ENCODE peak calls at places on chromosomes 2 and 18, in six cellular contexts. One of them, this sample, is unnamed.

GRCh38 chr2:223995569-223995968 is 38.3 kb downstream of the MRPL44 start:
- DNase-seq in RWPE2: no peak
- DNase-seq in tibial artery: no peak
- DNase-seq in stomach: no peak
- DNase-seq in CD8-positive, alpha-beta T cell: no peak
- DNase-seq in sigmoid colon: no peak
- DNase-seq in this sample: no peak

GRCh38 chr2:6412533-6413085 is 453.1 kb downstream of the CMPK2 start:
- DNase-seq in RWPE2: no peak
- DNase-seq in tibial artery: no peak
- DNase-seq in stomach: no peak
- DNase-seq in CD8-positive, alpha-beta T cell: no peak
- DNase-seq in sigmoid colon: no peak
- DNase-seq in this sample: no peak

GRCh38 chr2:196399736-196400691 is 228.6 kb upstream of the STK17B start:
- DNase-seq in RWPE2: peak; percentile 50
- DNase-seq in tibial artery: no peak
- DNase-seq in stomach: no peak
- DNase-seq in CD8-positive, alpha-beta T cell: no peak
- DNase-seq in sigmoid colon: no peak
- DNase-seq in this sample: no peak

GRCh38 chr2:175804130-175804529 is 197.9 kb downstream of the LNPK start:
- DNase-seq in RWPE2: no peak
- DNase-seq in tibial artery: no peak
- DNase-seq in stomach: no peak
- DNase-seq in CD8-positive, alpha-beta T cell: no peak
- DNase-seq in sigmoid colon: no peak
- DNase-seq in this sample: no peak

GRCh38 chr2:191036365-191036764 is 22.4 kb upstream of the STAT1 start:
- DNase-seq in RWPE2: no peak
- DNase-seq in tibial artery: no peak
- DNase-seq in stomach: no peak
- DNase-seq in CD8-positive, alpha-beta T cell: no peak
- DNase-seq in sigmoid colon: no peak
- DNase-seq in this sample: no peak

GRCh38 chr2:176118606-176119370 is 2.2 kb downstream of the HOXD10 start:
- DNase-seq in RWPE2: no peak
- DNase-seq in tibial artery: no peak
- DNase-seq in stomach: no peak
- DNase-seq in CD8-positive, alpha-beta T cell: no peak
- DNase-seq in sigmoid colon: no peak
- DNase-seq in this sample: no peak

GRCh38 chr2:165277860-165278656 is 38.8 kb downstream of the SCN2A start:
- DNase-seq in RWPE2: no peak
- DNase-seq in tibial artery: no peak
- DNase-seq in stomach: no peak
- DNase-seq in CD8-positive, alpha-beta T cell: no peak
- DNase-seq in sigmoid colon: no peak
- DNase-seq in this sample: no peak

GRCh38 chr2:101478561-101479001 is 3.7 kb upstream of the RFX8 start:
- DNase-seq in RWPE2: no peak
- DNase-seq in tibial artery: no peak
- DNase-seq in stomach: no peak
- DNase-seq in CD8-positive, alpha-beta T cell: no peak
- DNase-seq in sigmoid colon: no peak
- DNase-seq in this sample: no peak

GRCh38 chr18:24611075-24611474 is 150.6 kb downstream of the HRH4 start:
- DNase-seq in RWPE2: no peak
- DNase-seq in tibial artery: no peak
- DNase-seq in stomach: no peak
- DNase-seq in CD8-positive, alpha-beta T cell: no peak
- DNase-seq in sigmoid colon: no peak
- DNase-seq in this sample: no peak

GRCh38 chr2:234290196-234290595 is 206.7 kb downstream of the ARL4C start:
- DNase-seq in RWPE2: no peak
- DNase-seq in tibial artery: no peak
- DNase-seq in stomach: no peak
- DNase-seq in CD8-positive, alpha-beta T cell: no peak
- DNase-seq in sigmoid colon: no peak
- DNase-seq in this sample: no peak

GRCh38 chr2:97011977-97012569 is 25.7 kb upstream of the FAM178B start:
- DNase-seq in RWPE2: no peak
- DNase-seq in tibial artery: no peak
- DNase-seq in stomach: no peak
- DNase-seq in CD8-positive, alpha-beta T cell: no peak
- DNase-seq in sigmoid colon: no peak
- DNase-seq in this sample: peak; percentile 18

GRCh38 chr2:79040967-79041582 is 15.6 kb downstream of the REG3G start:
- DNase-seq in RWPE2: no peak
- DNase-seq in tibial artery: no peak
- DNase-seq in stomach: no peak
- DNase-seq in CD8-positive, alpha-beta T cell: no peak
- DNase-seq in sigmoid colon: no peak
- DNase-seq in this sample: no peak

GRCh38 chr2:99694331-99694730 is 204.5 kb upstream of the REV1 start:
- DNase-seq in RWPE2: no peak
- DNase-seq in tibial artery: no peak
- DNase-seq in stomach: no peak
- DNase-seq in CD8-positive, alpha-beta T cell: no peak
- DNase-seq in sigmoid colon: no peak
- DNase-seq in this sample: no peak

GRCh38 chr2:99695121-99695773 is 205.4 kb upstream of the REV1 start:
- DNase-seq in RWPE2: no peak
- DNase-seq in tibial artery: no peak
- DNase-seq in stomach: no peak
- DNase-seq in CD8-positive, alpha-beta T cell: no peak
- DNase-seq in sigmoid colon: no peak
- DNase-seq in this sample: no peak

GRCh38 chr2:99697811-99698568 is 208.2 kb upstream of the REV1 start:
- DNase-seq in RWPE2: no peak
- DNase-seq in tibial artery: peak; percentile 70
- DNase-seq in stomach: no peak
- DNase-seq in CD8-positive, alpha-beta T cell: no peak
- DNase-seq in sigmoid colon: no peak
- DNase-seq in this sample: no peak

GRCh38 chr2:99698896-99699295 is 209.1 kb upstream of the REV1 start:
- DNase-seq in RWPE2: no peak
- DNase-seq in tibial artery: no peak
- DNase-seq in stomach: no peak
- DNase-seq in CD8-positive, alpha-beta T cell: no peak
- DNase-seq in sigmoid colon: no peak
- DNase-seq in this sample: no peak

DNA sequence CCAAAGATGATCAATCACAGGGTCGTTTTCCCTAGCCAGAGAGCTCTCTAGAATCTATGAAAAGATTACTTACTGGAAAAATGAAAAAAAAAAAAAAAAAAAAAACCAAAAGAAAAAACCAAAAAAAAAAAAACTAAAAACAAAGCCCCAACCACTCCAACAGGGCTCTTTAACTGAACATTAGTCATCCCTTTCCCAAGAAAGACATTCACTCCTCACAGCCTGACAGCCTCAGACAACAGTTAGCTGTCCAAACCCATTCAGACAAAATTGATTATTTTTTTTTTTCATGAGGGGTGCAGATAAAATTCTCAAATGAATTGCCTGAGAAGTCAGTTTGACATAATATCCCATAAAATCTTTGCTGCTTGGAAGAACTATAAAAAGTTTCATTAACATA is 206.0 kb upstream of the REV1 start:
- DNase-seq in RWPE2: no peak
- DNase-seq in tibial artery: no peak
- DNase-seq in stomach: no peak
- DNase-seq in CD8-positive, alpha-beta T cell: no peak
- DNase-seq in sigmoid colon: no peak
- DNase-seq in this sample: no peak
- H3K9me3 ChIP-seq in RWPE2: no peaks in the 10 kb centered on the region
- H3K9me3 ChIP-seq in tibial artery: no peaks in the 10 kb centered on the region
- H3K9me3 ChIP-seq in stomach: no peaks in the 10 kb centered on the region
- H3K9me3 ChIP-seq in CD8-positive, alpha-beta T cell: no peaks in the 10 kb centered on the region
- H3K9me3 ChIP-seq in sigmoid colon: no peaks in the 10 kb centered on the region
- H3K9me3 ChIP-seq in this sample: no peaks in the 10 kb centered on the region

GRCh38 chr2:41870257-41870570 is 177.6 kb upstream of the PKDCC start:
- DNase-seq in RWPE2: no peak
- DNase-seq in tibial artery: no peak
- DNase-seq in stomach: no peak
- DNase-seq in CD8-positive, alpha-beta T cell: no peak
- DNase-seq in sigmoid colon: no peak
- DNase-seq in this sample: no peak
- H3K27ac ChIP-seq in RWPE2: no peak overlapping the region
- H3K27ac ChIP-seq in tibial artery: no peak overlapping the region
- H3K27ac ChIP-seq in stomach: no peak overlapping the region
- H3K27ac ChIP-seq in CD8-positive, alpha-beta T cell: no peak overlapping the region
- H3K27ac ChIP-seq in sigmoid colon: no peak overlapping the region
- H3K27ac ChIP-seq in this sample: no peak overlapping the region

DNA sequence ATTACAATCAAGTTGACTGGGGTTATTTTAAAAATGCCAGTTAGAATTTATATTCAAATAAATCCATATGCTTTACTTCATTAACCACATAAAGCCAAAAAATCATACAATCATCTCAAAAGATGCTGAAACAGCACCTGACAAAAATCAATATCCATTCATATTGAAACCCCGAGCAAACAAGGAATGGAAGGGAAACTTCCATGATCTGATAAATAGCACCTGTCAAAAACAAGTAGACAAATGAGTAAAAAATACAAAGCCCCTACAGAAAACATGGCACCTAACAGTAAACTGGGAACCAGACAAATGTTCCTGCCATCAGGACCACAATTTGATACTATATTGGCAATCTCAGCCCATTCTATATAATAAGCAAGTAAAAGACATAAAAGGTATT is 227.5 kb downstream of the HDAC4 start:
- DNase-seq in RWPE2: no peak
- DNase-seq in tibial artery: no peak
- DNase-seq in stomach: no peak
- DNase-seq in CD8-positive, alpha-beta T cell: no peak
- DNase-seq in sigmoid colon: no peak
- DNase-seq in this sample: no peak
- H3K9me3 ChIP-seq in RWPE2: peaks cover 7% of the 10 kb centered on the region
- H3K9me3 ChIP-seq in tibial artery: peaks cover 40% of the 10 kb centered on the region
- H3K9me3 ChIP-seq in stomach: peaks cover 4% of the 10 kb centered on the region
- H3K9me3 ChIP-seq in CD8-positive, alpha-beta T cell: peaks cover 26% of the 10 kb centered on the region
- H3K9me3 ChIP-seq in sigmoid colon: no peaks in the 10 kb centered on the region
- H3K9me3 ChIP-seq in this sample: peaks cover 15% of the 10 kb centered on the region

GRCh38 chr2:56450083-56450482 is 266.3 kb downstream of the CCDC85A start:
- DNase-seq in RWPE2: no peak
- DNase-seq in tibial artery: no peak
- DNase-seq in stomach: no peak
- DNase-seq in CD8-positive, alpha-beta T cell: no peak
- DNase-seq in sigmoid colon: no peak
- DNase-seq in this sample: no peak

GRCh38 chr2:56448999-56449431 is 265.2 kb downstream of the CCDC85A start:
- DNase-seq in RWPE2: peak; percentile 45
- DNase-seq in tibial artery: no peak
- DNase-seq in stomach: peak; percentile 82
- DNase-seq in CD8-positive, alpha-beta T cell: no peak
- DNase-seq in sigmoid colon: no peak
- DNase-seq in this sample: no peak

GRCh38 chr2:56448403-56448998 is 264.7 kb downstream of the CCDC85A start:
- DNase-seq in RWPE2: no peak
- DNase-seq in tibial artery: no peak
- DNase-seq in stomach: no peak
- DNase-seq in CD8-positive, alpha-beta T cell: no peak
- DNase-seq in sigmoid colon: no peak
- DNase-seq in this sample: no peak

GRCh38 chr2:56450772-56451171 is 267.0 kb downstream of the CCDC85A start:
- DNase-seq in RWPE2: no peak
- DNase-seq in tibial artery: no peak
- DNase-seq in stomach: no peak
- DNase-seq in CD8-positive, alpha-beta T cell: no peak
- DNase-seq in sigmoid colon: no peak
- DNase-seq in this sample: no peak

DNA sequence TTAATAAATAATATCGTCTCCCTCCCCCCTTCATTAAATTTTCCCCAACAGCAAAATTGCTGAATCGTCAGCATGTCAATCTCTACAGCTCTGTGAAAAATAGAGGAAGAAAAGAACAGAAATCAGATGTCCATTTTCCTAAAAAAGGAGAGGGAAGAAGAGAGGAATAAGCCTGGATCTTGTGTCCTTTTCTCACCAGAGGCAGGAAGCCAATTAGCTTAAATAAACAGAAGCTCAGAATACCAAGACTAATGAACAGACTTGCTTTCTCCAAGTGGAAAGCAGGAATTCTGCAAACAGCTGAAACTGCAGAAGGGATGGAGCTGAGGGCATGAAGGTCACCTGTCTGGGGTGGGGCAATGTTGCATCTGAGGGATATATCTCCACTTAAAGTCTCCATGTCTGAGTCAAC is 265.7 kb downstream of the CCDC85A start:
- DNase-seq in RWPE2: no peak
- DNase-seq in tibial artery: no peak
- DNase-seq in stomach: no peak
- DNase-seq in CD8-positive, alpha-beta T cell: no peak
- DNase-seq in sigmoid colon: no peak
- DNase-seq in this sample: no peak
- H3K27ac ChIP-seq in RWPE2: no peak overlapping the region
- H3K27ac ChIP-seq in tibial artery: no peak overlapping the region
- H3K27ac ChIP-seq in stomach: no peak overlapping the region
- H3K27ac ChIP-seq in CD8-positive, alpha-beta T cell: no peak overlapping the region
- H3K27ac ChIP-seq in sigmoid colon: no peak overlapping the region
- H3K27ac ChIP-seq in this sample: no peak overlapping the region

GRCh38 chr2:89780318-89780717 is 1088.8 kb downstream of the RPIA start:
- DNase-seq in RWPE2: no peak
- DNase-seq in tibial artery: no peak
- DNase-seq in stomach: no peak
- DNase-seq in CD8-positive, alpha-beta T cell: no peak
- DNase-seq in sigmoid colon: no peak
- DNase-seq in this sample: no peak

GRCh38 chr2:89775885-89776284 is 1084.4 kb downstream of the RPIA start:
- DNase-seq in RWPE2: no peak
- DNase-seq in tibial artery: no peak
- DNase-seq in stomach: no peak
- DNase-seq in CD8-positive, alpha-beta T cell: no peak
- DNase-seq in sigmoid colon: no peak
- DNase-seq in this sample: no peak
- H3K9me3 ChIP-seq in RWPE2: peaks cover 19% of the 10 kb centered on the region
- H3K9me3 ChIP-seq in tibial artery: peaks cover 59% of the 10 kb centered on the region
- H3K9me3 ChIP-seq in stomach: peaks cover 78% of the 10 kb centered on the region
- H3K9me3 ChIP-seq in CD8-positive, alpha-beta T cell: peaks cover 18% of the 10 kb centered on the region
- H3K9me3 ChIP-seq in sigmoid colon: no peaks in the 10 kb centered on the region
- H3K9me3 ChIP-seq in this sample: peaks cover 39% of the 10 kb centered on the region

DNA sequence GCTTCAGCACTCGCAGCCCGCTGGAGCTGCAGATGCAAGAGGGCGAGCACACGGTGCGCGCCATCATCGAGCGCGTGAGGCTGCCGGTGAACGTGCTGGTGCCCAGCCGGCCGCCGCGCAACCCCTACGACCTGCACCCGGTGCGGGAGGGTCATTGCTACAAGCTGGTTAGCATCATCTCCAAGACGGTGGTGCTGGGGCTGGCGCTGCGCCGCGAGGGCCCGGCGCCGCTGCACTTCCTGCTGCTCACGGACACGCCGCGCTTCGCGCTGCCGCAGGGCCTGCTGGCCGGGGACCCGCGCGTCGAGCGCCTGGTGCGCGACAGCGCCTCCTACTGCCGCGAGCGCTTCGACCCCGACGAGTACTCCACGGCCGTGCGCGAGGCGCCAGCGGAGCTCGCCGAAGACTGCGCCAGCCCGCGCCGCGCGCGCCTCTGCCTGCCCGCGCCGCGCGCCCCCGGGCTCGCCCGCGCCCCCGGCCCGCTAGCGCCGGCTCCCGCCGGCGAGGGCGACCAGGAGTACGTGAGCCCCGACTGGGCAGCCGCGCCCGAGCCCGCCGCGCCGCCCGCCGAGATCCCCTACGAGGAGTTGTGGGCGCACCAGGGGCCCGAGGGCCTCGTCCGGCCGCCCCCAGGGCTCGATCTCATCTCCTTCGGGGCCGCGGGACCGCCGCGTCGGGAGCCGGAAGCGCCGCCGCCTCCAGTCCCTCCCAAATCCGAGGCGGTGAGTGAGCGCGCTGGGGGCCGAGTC is 11.8 kb downstream of the GAREM2 start:
- DNase-seq in RWPE2: no peak
- DNase-seq in tibial artery: peak; percentile 65
- DNase-seq in stomach: peak; percentile 84
- DNase-seq in CD8-positive, alpha-beta T cell: peak; percentile 82
- DNase-seq in sigmoid colon: peak; percentile 92
- DNase-seq in this sample: peak; percentile 79
- H3K27ac ChIP-seq in RWPE2: no peak overlapping the region
- H3K27ac ChIP-seq in tibial artery: peak overlapping the region; percentile 69
- H3K27ac ChIP-seq in stomach: peak overlapping the region; percentile 50
- H3K27ac ChIP-seq in CD8-positive, alpha-beta T cell: peak overlapping the region; percentile 50
- H3K27ac ChIP-seq in sigmoid colon: peak overlapping the region; percentile 75
- H3K27ac ChIP-seq in this sample: peak overlapping the region; percentile 57